ENCODE peak calls at places on chromosomes 3 and 15, in six cellular contexts. A is tibial artery, Z is MM.1S, B is hepatocyte, N is GM06990, K is fibroblast of lung. T is an unnamed sample.

GRCh38 chr3:182122779-182123178 is 411.1 kb downstream of the SOX2 start:
- DNase-seq in A (no peak), Z (no peak), B (no peak), N (no peak), K (no peak), T (no peak)

GRCh38 chr3:73470851-73471250 is 153.9 kb downstream of the PDZRN3 start:
- DNase-seq in A (no peak), Z (no peak), B (no peak), N (no peak), K (no peak), T (no peak)

GRCh38 chr3:5071061-5071460 is 51.0 kb upstream of the ARL8B start:
- DNase-seq in A (no peak), Z (no peak), B (peak), N (no peak), K (peak), T (no peak)

GRCh38 chr3:21056293-21056692 is 694.7 kb downstream of the ZNF385D start:
- DNase-seq in A (no peak), Z (peak), B (no peak), N (no peak), K (no peak), T (no peak)

GRCh38 chr15:34122771-34123183 is 20.9 kb downstream of the PGBD4 start:
- DNase-seq in A (no peak), Z (no peak), B (peak), N (peak), K (peak), T (no peak)

GRCh38 chr3:44554626-44555592 is at the start of gene ZKSCAN7:
- DNase-seq in A (peak), Z (no peak), B (peak), N (peak), K (peak), T (peak)

GRCh38 chr3:125965505-125965904 is 3.5 kb upstream of the ROPN1B start:
- DNase-seq in A (no peak), Z (no peak), B (no peak), N (no peak), K (no peak), T (no peak)

GRCh38 chr3:170839518-170840100 is 30.4 kb downstream of the RPL22L1 start:
- DNase-seq in A (no peak), Z (no peak), B (no peak), N (no peak), K (no peak), T (no peak)

GRCh38 chr3:15653326-15653725 is 51.8 kb downstream of the BTD start:
- DNase-seq in A (no peak), Z (no peak), B (no peak), N (no peak), K (no peak), T (no peak)

GRCh38 chr3:132356568-132356967 is 39.4 kb downstream of the ACP3 start:
- DNase-seq in A (no peak), Z (no peak), B (no peak), N (no peak), K (no peak), T (no peak)

GRCh38 chr3:37863949-37864822 is 2.5 kb downstream of the CTDSPL start:
- DNase-seq in A (no peak), Z (no peak), B (no peak), N (no peak), K (no peak), T (no peak)

GRCh38 chr3:46314517-46314916 is 39.4 kb upstream of the CCR2 start:
- DNase-seq in A (no peak), Z (peak), B (no peak), N (no peak), K (no peak), T (no peak)

GRCh38 chr3:11436775-11437174 is 164.6 kb downstream of the ATG7 start:
- DNase-seq in A (no peak), Z (no peak), B (no peak), N (no peak), K (no peak), T (no peak)

GRCh38 chr15:44584162-44584749 is 47.3 kb downstream of the EIF3J start:
- DNase-seq in A (no peak), Z (peak), B (peak), N (no peak), K (peak), T (no peak)

GRCh38 chr3:120013481-120013880 is 80.8 kb downstream of the GSK3B start:
- DNase-seq in A (no peak), Z (no peak), B (no peak), N (no peak), K (peak), T (no peak)

GRCh38 chr3:185283374-185283935 is 29.6 kb upstream of the EHHADH start:
- DNase-seq in A (no peak), Z (no peak), B (no peak), N (no peak), K (peak), T (no peak)

GRCh38 chr3:180252683-180253082 is 215.9 kb upstream of the PEX5L start:
- DNase-seq in A (no peak), Z (no peak), B (no peak), N (no peak), K (no peak), T (no peak)

GRCh38 chr3:131304890-131305289 is 76.7 kb upstream of the NUDT16 start:
- DNase-seq in A (no peak), Z (no peak), B (no peak), N (no peak), K (no peak), T (no peak)

GRCh38 chr15:100279446-100279845 is 62.3 kb downstream of the ADAMTS17 start:
- DNase-seq in A (no peak), Z (no peak), B (no peak), N (no peak), K (peak), T (no peak)

GRCh38 chr15:98438326-98438725 is 210.0 kb upstream of the IGF1R start:
- DNase-seq in A (no peak), Z (no peak), B (no peak), N (no peak), K (no peak), T (no peak)

GRCh38 chr15:65060641-65061397 is 7.0 kb downstream of the RASL12 start:
- DNase-seq in A (peak), Z (no peak), B (no peak), N (no peak), K (no peak), T (no peak)

GRCh38 chr3:144590854-144591253 is 619.2 kb downstream of the DIPK2A start:
- DNase-seq in A (no peak), Z (no peak), B (peak), N (no peak), K (peak), T (peak)

DNA sequence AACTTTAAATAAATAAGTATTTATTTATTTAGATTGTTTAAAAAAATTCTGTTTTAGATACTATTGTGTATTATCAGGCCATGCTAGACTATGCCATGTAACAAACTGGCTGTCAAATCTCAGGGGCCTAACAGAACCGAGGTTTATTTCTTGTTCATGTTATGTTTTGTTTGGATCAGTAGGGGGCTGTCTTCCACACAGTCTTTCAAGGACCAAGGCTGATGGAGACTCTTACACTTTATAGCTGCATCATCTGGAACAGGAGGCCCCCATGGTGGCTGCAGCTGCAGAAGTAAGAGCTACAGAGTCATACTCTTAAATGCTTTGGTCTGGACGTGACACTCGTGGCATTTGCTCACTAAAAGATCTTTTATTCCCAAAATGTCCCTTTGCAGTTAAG is 33.0 kb upstream of the ARL14 start:
- DNase-seq in A (no peak), Z (no peak), B (peak), N (no peak), K (no peak), T (no peak)
- TF ChIP-seq CTCF in A (no peak), Z (no peak), B (peak), N (peak), K (no peak), T (no peak)

GRCh38 chr3:67037615-67038014 is 39.5 kb downstream of the KBTBD8 start:
- DNase-seq in A (no peak), Z (peak), B (no peak), N (no peak), K (no peak), T (no peak)
- TF ChIP-seq CTCF in A (no peak), Z (peak), B (peak), N (no peak), K (no peak), T (no peak)

GRCh38 chr3:50242778-50243551 is 7.0 kb downstream of the GNAI2 start:
- DNase-seq in A (peak), Z (no peak), B (no peak), N (peak), K (peak), T (no peak)
- TF ChIP-seq CTCF in A (no peak), Z (no peak), B (no peak), N (no peak), K (no peak), T (no peak)

GRCh38 chr3:32872487-32873382 is 54.9 kb downstream of the TRIM71 start:
- DNase-seq in A (no peak), Z (no peak), B (peak), N (no peak), K (peak), T (no peak)

GRCh38 chr3:32870373-32871091 is 52.7 kb downstream of the TRIM71 start:
- DNase-seq in A (no peak), Z (no peak), B (no peak), N (no peak), K (no peak), T (no peak)

GRCh38 chr3:32876920-32877319 is 59.1 kb downstream of the TRIM71 start:
- DNase-seq in A (no peak), Z (no peak), B (no peak), N (no peak), K (no peak), T (no peak)

GRCh38 chr3:32877598-32877997 is 59.8 kb downstream of the TRIM71 start:
- DNase-seq in A (no peak), Z (no peak), B (no peak), N (no peak), K (no peak), T (no peak)

GRCh38 chr3:32873491-32874130 is 55.8 kb downstream of the TRIM71 start:
- DNase-seq in A (no peak), Z (no peak), B (no peak), N (no peak), K (no peak), T (no peak)
- TF ChIP-seq CTCF in A (no peak), Z (peak), B (no peak), N (peak), K (no peak), T (no peak)

GRCh38 chr3:56987238-56987932 is 73.1 kb upstream of the SPATA12 start:
- DNase-seq in A (no peak), Z (no peak), B (peak), N (no peak), K (no peak), T (no peak)

GRCh38 chr3:56988458-56988857 is 72.0 kb upstream of the SPATA12 start:
- DNase-seq in A (no peak), Z (no peak), B (no peak), N (no peak), K (no peak), T (no peak)

GRCh38 chr3:56986347-56986746 is 74.1 kb upstream of the SPATA12 start:
- DNase-seq in A (no peak), Z (no peak), B (no peak), N (no peak), K (no peak), T (no peak)

GRCh38 chr3:56983427-56983826 is 77.0 kb upstream of the SPATA12 start:
- DNase-seq in A (no peak), Z (no peak), B (no peak), N (no peak), K (no peak), T (no peak)

DNA sequence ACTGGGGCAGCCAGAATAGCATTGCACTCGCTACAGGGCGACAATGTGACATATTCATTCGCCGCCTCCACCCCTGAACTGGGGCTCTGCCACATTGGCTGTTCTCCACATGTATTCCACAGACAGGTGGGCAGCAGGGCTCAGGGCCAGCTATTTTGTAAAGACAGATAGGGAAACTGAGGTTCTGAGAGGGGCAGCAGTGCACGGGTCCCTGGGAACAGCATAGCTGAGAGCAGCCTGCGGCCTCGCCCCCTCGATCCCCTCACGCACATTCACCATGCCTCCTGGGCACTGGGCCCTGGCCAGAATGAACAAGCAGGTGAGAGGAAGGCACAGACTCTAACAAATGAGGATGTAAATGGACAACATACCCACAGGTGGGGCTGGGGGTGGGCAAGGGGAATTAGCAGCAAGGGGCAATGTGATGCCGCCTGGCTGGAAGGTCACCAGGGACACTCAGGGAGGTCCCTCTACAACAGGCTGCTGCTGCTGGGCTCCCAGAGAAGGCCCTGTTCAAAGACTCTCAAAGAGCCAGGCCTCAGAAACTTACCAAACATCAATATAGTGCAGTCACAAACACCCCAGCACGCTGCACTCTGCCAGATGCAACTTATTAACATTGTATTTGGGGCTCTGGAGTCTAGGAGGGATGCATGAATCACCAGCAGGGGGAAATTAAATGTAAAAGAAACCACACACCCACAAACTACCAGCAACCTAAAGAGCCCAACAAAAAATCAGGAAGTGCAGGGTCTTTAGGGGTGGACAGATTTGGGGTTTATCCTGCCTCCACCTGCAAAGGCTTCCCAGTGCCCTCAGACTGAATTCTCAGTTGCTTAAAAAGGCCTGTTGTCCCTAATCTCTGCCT is 74.8 kb upstream of the SPATA12 start:
- DNase-seq in A (no peak), Z (no peak), B (no peak), N (no peak), K (peak), T (no peak)
- TF ChIP-seq CTCF in A (no peak), Z (no peak), B (no peak), N (no peak), K (peak), T (no peak)

T was measured in kidney epithelial cell.